ENCODE peak calls at places on chromosomes 4 and X, in nine cellular contexts. V is T-helper 1 cell, N is AG09319, P is NCI-H446 treated with DMSO at 0.1 percent for 48 hours, W is hypothalamus, G is Right ventricle myocardium superior, R is LHCN-M2, B is T1000, Q is neural progenitor cell. T is an unnamed sample.

GRCh38 chr4:17545374-17546140 is 30.6 kb downstream of the CLRN2 start:
- DNase-seq in V (no peak), N (no peak), P (no peak), W (no peak), G (no peak), R (no peak), B (no peak), Q (no peak), T (no peak)

GRCh38 chr4:151744614-151745013 is 16.2 kb downstream of the GATB start:
- DNase-seq in V (no peak), N (peak; percentile 7), P (no peak), W (no peak), G (no peak), R (peak; percentile 92), B (no peak), Q (no peak), T (peak; percentile 86)

GRCh38 chr4:151238477-151238876 is 38.5 kb upstream of the PRSS48 start:
- DNase-seq in V (no peak), N (no peak), P (no peak), W (no peak), G (no peak), R (peak; percentile 10), B (no peak), Q (no peak), T (no peak)

GRCh38 chr4:125011646-125012045 is 299.1 kb upstream of the ANKRD50 start:
- DNase-seq in V (no peak), N (no peak), P (no peak), W (no peak), G (no peak), R (peak; percentile 10), B (no peak), Q (no peak), T (no peak)

GRCh38 chr4:3784469-3785291 is 18.5 kb downstream of the ADRA2C start:
- DNase-seq in V (no peak), N (no peak), P (no peak), W (no peak), G (no peak), R (no peak), B (no peak), Q (peak; percentile 36), T (no peak)

GRCh38 chrX:133544105-133544504 is 128.8 kb upstream of the GPC4 start:
- DNase-seq in V (no peak), N (no peak), P (no peak), W (no peak), G (no peak), R (peak; percentile 20), B (no peak), Q (no peak), T (peak; percentile 80)

GRCh38 chr4:101347557-101348366 is 436 bp upstream of the PPP3CA start:
- DNase-seq in V (peak; percentile 97), N (peak; percentile 96), P (peak; percentile 94), W (peak; percentile 94), G (peak; percentile 99), R (peak; percentile 96), B (peak; percentile 96), Q (peak; percentile 97), T (peak; percentile 99)

GRCh38 chr4:24651266-24651665 is 66.9 kb upstream of the DHX15 start:
- DNase-seq in V (no peak), N (no peak), P (no peak), W (no peak), G (no peak), R (no peak), B (no peak), Q (no peak), T (no peak)

GRCh38 chr4:10158355-10158942 is 41.9 kb upstream of the WDR1 start:
- DNase-seq in V (no peak), N (no peak), P (no peak), W (no peak), G (no peak), R (no peak), B (no peak), Q (no peak), T (no peak)